ENCODE peak calls at places on chromosomes 3 and 15, in seven cellular contexts. S, Z, I, F, G, J and N are unnamed samples. For H3K36me3, the result is how much of the 10 kb centered on the place peaks cover.

GRCh38 chr3:16455001-16455400 is 58.5 kb downstream of the RFTN1 start:
- DNase-seq in S (no peak), Z (no peak), I (no peak), F (no peak), G (no peak), J (peak), N (no peak)

GRCh38 chr15:29736012-29736744 is 86.1 kb downstream of the TJP1 start:
- DNase-seq in S (no peak), Z (no peak), I (no peak), F (no peak), G (no peak), J (no peak), N (no peak)

GRCh38 chr3:21789730-21790129 is 38.7 kb upstream of the ZNF385D start:
- DNase-seq in S (no peak), Z (no peak), I (no peak), F (no peak), G (no peak), J (no peak), N (no peak)

GRCh38 chr15:72785452-72786243 is 2.1 kb upstream of the ADPGK start:
- DNase-seq in S (no peak), Z (no peak), I (no peak), F (no peak), G (no peak), J (no peak), N (no peak)

GRCh38 chr3:69385723-69386483 is at the start of gene FRMD4B:
- DNase-seq in S (peak), Z (peak), I (peak), F (peak), G (peak), J (peak), N (peak)

GRCh38 chr15:69559440-69560215 is 107.0 kb downstream of the RPLP1 start:
- DNase-seq in S (no peak), Z (no peak), I (no peak), F (no peak), G (no peak), J (no peak), N (no peak)

GRCh38 chr3:126527006-126527405 is 3.1 kb downstream of the CHST13 start:
- DNase-seq in S (no peak), Z (no peak), I (no peak), F (no peak), G (no peak), J (peak), N (peak)

GRCh38 chr15:88699861-88700260 is 61.0 kb downstream of the ISG20 start:
- DNase-seq in S (no peak), Z (no peak), I (no peak), F (no peak), G (no peak), J (no peak), N (no peak)

GRCh38 chr3:120652896-120653545 is 29.0 kb downstream of the HGD start:
- DNase-seq in S (no peak), Z (no peak), I (peak), F (no peak), G (no peak), J (no peak), N (no peak)

GRCh38 chr15:29669823-29670222 is 152.4 kb downstream of the TJP1 start:
- DNase-seq in S (no peak), Z (no peak), I (no peak), F (peak), G (no peak), J (no peak), N (no peak)

GRCh38 chr15:34018021-34018645 is 20.9 kb downstream of the AVEN start:
- DNase-seq in S (no peak), Z (no peak), I (peak), F (no peak), G (no peak), J (no peak), N (no peak)

GRCh38 chr3:48630833-48631232 is 4.4 kb downstream of the SLC26A6 start:
- DNase-seq in S (no peak), Z (no peak), I (no peak), F (no peak), G (no peak), J (no peak), N (no peak)

GRCh38 chr3:140469491-140469890 is 208.4 kb upstream of the TRIM42 start:
- DNase-seq in S (no peak), Z (no peak), I (no peak), F (peak), G (no peak), J (no peak), N (no peak)

GRCh38 chr3:171055336-171056178 is 29.0 kb upstream of the SLC2A2 start:
- DNase-seq in S (no peak), Z (no peak), I (no peak), F (peak), G (no peak), J (no peak), N (no peak)

GRCh38 chr15:89751748-89752147 is 699 bp upstream of the MESP1 start:
- DNase-seq in S (no peak), Z (no peak), I (no peak), F (peak), G (no peak), J (no peak), N (no peak)

GRCh38 chr3:108487439-108487838 is 23.0 kb downstream of the MYH15 start:
- DNase-seq in S (no peak), Z (no peak), I (no peak), F (no peak), G (no peak), J (no peak), N (no peak)

GRCh38 chr3:39285333-39285732 is 5.5 kb upstream of the CX3CR1 start:
- DNase-seq in S (no peak), Z (no peak), I (no peak), F (no peak), G (no peak), J (no peak), N (no peak)

GRCh38 chr3:153484842-153485241 is 322.8 kb downstream of the RAP2B start:
- DNase-seq in S (no peak), Z (no peak), I (no peak), F (no peak), G (no peak), J (no peak), N (no peak)

GRCh38 chr3:129855454-129856419 is 37.8 kb downstream of the TMCC1 start:
- DNase-seq in S (no peak), Z (no peak), I (no peak), F (peak), G (no peak), J (no peak), N (no peak)

GRCh38 chr3:908839-909238 is 184.0 kb upstream of the CNTN6 start:
- DNase-seq in S (peak), Z (no peak), I (no peak), F (no peak), G (peak), J (no peak), N (no peak)

GRCh38 chr3:29065211-29065785 is 215.6 kb upstream of the RBMS3 start:
- DNase-seq in S (peak), Z (peak), I (no peak), F (peak), G (peak), J (peak), N (peak)

GRCh38 chr15:87626835-87627234 is 629.7 kb downstream of the NTRK3 start:
- DNase-seq in S (no peak), Z (no peak), I (no peak), F (no peak), G (no peak), J (no peak), N (no peak)

GRCh38 chr3:10936686-10937085 is 55.9 kb upstream of the SLC6A1 start:
- DNase-seq in S (no peak), Z (no peak), I (no peak), F (no peak), G (no peak), J (no peak), N (peak)

GRCh38 chr3:196619213-196619612 is 20.3 kb upstream of the NRROS start:
- DNase-seq in S (peak), Z (no peak), I (no peak), F (no peak), G (no peak), J (no peak), N (no peak)

GRCh38 chr3:110614181-110614580 is 457.4 kb upstream of the NECTIN3 start:
- DNase-seq in S (no peak), Z (no peak), I (no peak), F (no peak), G (no peak), J (no peak), N (no peak)

GRCh38 chr15:40029979-40030893 is 8.7 kb downstream of the SRP14 start:
- DNase-seq in S (peak), Z (no peak), I (peak), F (peak), G (no peak), J (no peak), N (no peak)

DNA sequence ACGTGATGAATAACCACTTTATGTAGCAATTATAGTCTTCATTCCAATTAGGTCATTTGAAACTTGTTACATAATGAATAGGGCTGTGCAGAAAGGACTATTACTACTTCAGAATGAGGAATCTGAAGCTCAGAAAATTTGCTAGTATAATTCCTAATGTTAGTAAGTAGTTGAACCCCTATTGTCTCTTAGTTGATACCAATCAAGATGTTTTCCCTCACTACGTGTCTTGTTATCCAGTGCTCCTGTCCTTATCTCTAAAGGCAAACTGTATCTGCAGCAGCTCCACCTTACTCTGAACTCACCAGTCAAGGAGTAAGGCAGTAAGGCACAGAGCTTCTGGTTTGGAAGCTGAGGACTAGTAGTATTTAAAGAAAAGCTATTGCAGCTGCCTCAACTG is 32.0 kb downstream of the RAB11A start:
- DNase-seq in S (no peak), Z (no peak), I (peak), F (no peak), G (no peak), J (no peak), N (no peak)
- H3K27ac ChIP-seq in S (no peak), Z (no peak), I (no peak), F (no peak), G (no peak), J (no peak), N (no peak)

GRCh38 chr3:45923755-45924154 is 19.5 kb upstream of the CXCR6 start:
- DNase-seq in S (no peak), Z (no peak), I (no peak), F (peak), G (no peak), J (no peak), N (no peak)

GRCh38 chr3:45917146-45917885 is 25.9 kb upstream of the CXCR6 start:
- DNase-seq in S (no peak), Z (no peak), I (no peak), F (no peak), G (no peak), J (no peak), N (no peak)

GRCh38 chr3:45922950-45923590 is 20.2 kb upstream of the CXCR6 start:
- DNase-seq in S (no peak), Z (no peak), I (no peak), F (no peak), G (no peak), J (no peak), N (no peak)

GRCh38 chr3:45921158-45922038 is 21.9 kb upstream of the CXCR6 start:
- DNase-seq in S (no peak), Z (no peak), I (no peak), F (no peak), G (no peak), J (no peak), N (no peak)

GRCh38 chr3:45922039-45922326 is 21.3 kb upstream of the CXCR6 start:
- DNase-seq in S (no peak), Z (no peak), I (no peak), F (no peak), G (no peak), J (no peak), N (no peak)
- H3K36me3 ChIP-seq in S (under half), Z (under half), I (under half), F (under half), G (under half), J (under half), N (under half)

GRCh38 chr3:146162561-146162960 is 1.6 kb upstream of the PLOD2 start:
- DNase-seq in S (no peak), Z (no peak), I (no peak), F (peak), G (no peak), J (no peak), N (no peak)
- H3K27ac ChIP-seq in S (no peak), Z (peak), I (no peak), F (peak), G (no peak), J (peak), N (peak)

GRCh38 chr3:169992781-169993180 is 26.2 kb downstream of the SEC62 start:
- DNase-seq in S (no peak), Z (no peak), I (no peak), F (no peak), G (no peak), J (no peak), N (no peak)
- H3K36me3 ChIP-seq in S (under half), Z (under half), I (under half), F (under half), G (half or more), J (under half), N (under half)